ENCODE peak calls at places on chromosomes 4 and X, in five cellular contexts. C is SK-N-SH, F is K562, O is GM12878, D is HepG2. Q is an unnamed sample.

GRCh38 chr4:78480286-78480685 is 71.3 kb upstream of the ANXA3 start:
- DNase-seq in C (no peak), F (no peak), O (no peak), D (no peak), Q (no peak)

GRCh38 chr4:55181606-55182005 is 56.2 kb upstream of the KDR start:
- DNase-seq in C (no peak), F (no peak), O (no peak), D (no peak), Q (no peak)

GRCh38 chrX:17535229-17535628 is 160.2 kb downstream of the NHS start:
- DNase-seq in C (peak), F (peak), O (no peak), D (peak), Q (peak)

GRCh38 chr4:84965558-84966381 is 720 bp downstream of the WDFY3 start:
- DNase-seq in C (peak), F (peak), O (no peak), D (peak), Q (no peak)

GRCh38 chr4:70996014-70996353 is 2.5 kb downstream of the DCK start:
- DNase-seq in C (no peak), F (no peak), O (no peak), D (no peak), Q (no peak)

GRCh38 chr4:11635336-11635735 is 206.6 kb upstream of the HS3ST1 start:
- DNase-seq in C (no peak), F (no peak), O (no peak), D (no peak), Q (no peak)

GRCh38 chr4:151657896-151658295 is 102.9 kb downstream of the GATB start:
- DNase-seq in C (no peak), F (no peak), O (no peak), D (no peak), Q (no peak)

GRCh38 chr4:149108626-149109025 is 666.4 kb upstream of the NR3C2 start:
- DNase-seq in C (no peak), F (no peak), O (no peak), D (no peak), Q (no peak)

GRCh38 chr4:56468097-56468422 is 643 bp downstream of the SRP72 start:
- DNase-seq in C (peak), F (peak), O (peak), D (peak), Q (peak)

GRCh38 chrX:151999813-152000212 is 25.3 kb upstream of the GABRE start:
- DNase-seq in C (no peak), F (no peak), O (no peak), D (no peak), Q (no peak)

GRCh38 chr4:8917868-8918783 is 46.5 kb upstream of the HMX1 start:
- DNase-seq in C (peak), F (peak), O (no peak), D (peak), Q (peak)

GRCh38 chrX:47204970-47205369 is 11.3 kb downstream of the UBA1 start:
- DNase-seq in C (no peak), F (peak), O (no peak), D (no peak), Q (no peak)

GRCh38 chr4:74364649-74365491 is at the start of gene EREG:
- DNase-seq in C (peak), F (peak), O (no peak), D (no peak), Q (peak)

GRCh38 chrX:154698630-154699248 is 45.4 kb upstream of the CTAG2 start:
- DNase-seq in C (no peak), F (no peak), O (no peak), D (no peak), Q (no peak)

GRCh38 chrX:1026263-1027015 is 186.0 kb downstream of the CRLF2 start:
- DNase-seq in C (no peak), F (no peak), O (peak), D (no peak), Q (no peak)

GRCh38 chr4:16524911-16525574 is 298.8 kb upstream of the TAPT1 start:
- DNase-seq in C (no peak), F (no peak), O (no peak), D (no peak), Q (no peak)

GRCh38 chrX:39577976-39578962 is 519.5 kb downstream of the BCOR start:
- DNase-seq in C (no peak), F (no peak), O (peak), D (no peak), Q (no peak)

GRCh38 chr4:6345096-6345830 is 75.6 kb downstream of the WFS1 start:
- DNase-seq in C (no peak), F (no peak), O (no peak), D (no peak), Q (no peak)

GRCh38 chr4:47510506-47511143 is 25.6 kb downstream of the ATP10D start:
- DNase-seq in C (no peak), F (no peak), O (peak), D (no peak), Q (no peak)

GRCh38 chr4:84583871-84584373 is 995 bp downstream of the CDS1 start:
- DNase-seq in C (peak), F (no peak), O (no peak), D (no peak), Q (no peak)

GRCh38 chr4:142614621-142615323 is 231.3 kb downstream of the INPP4B start:
- DNase-seq in C (no peak), F (no peak), O (no peak), D (no peak), Q (no peak)

GRCh38 chr4:780730-781492 is 45.0 kb downstream of the CPLX1 start:
- DNase-seq in C (peak), F (no peak), O (no peak), D (no peak), Q (no peak)

GRCh38 chr4:119189638-119190037 is 22.9 kb upstream of the USP53 start:
- DNase-seq in C (no peak), F (no peak), O (no peak), D (no peak), Q (peak)

GRCh38 chrX:154308108-154308946 is 12.7 kb downstream of the TKTL1 start:
- DNase-seq in C (peak), F (peak), O (no peak), D (peak), Q (peak)

GRCh38 chr4:14752341-14753046 is 249.8 kb upstream of the CPEB2 start:
- DNase-seq in C (no peak), F (no peak), O (no peak), D (no peak), Q (no peak)
- TF ChIP-seq REST in C (no peak), F (no peak), O (no peak), D (no peak), Q (no peak)

GRCh38 chrX:130055899-130056298 is 54.4 kb downstream of the ELF4 start:
- DNase-seq in C (no peak), F (no peak), O (no peak), D (no peak), Q (no peak)
- TF ChIP-seq GABPA in C (no peak), F (no peak), O (no peak), D (no peak), Q (no peak)

DNA sequence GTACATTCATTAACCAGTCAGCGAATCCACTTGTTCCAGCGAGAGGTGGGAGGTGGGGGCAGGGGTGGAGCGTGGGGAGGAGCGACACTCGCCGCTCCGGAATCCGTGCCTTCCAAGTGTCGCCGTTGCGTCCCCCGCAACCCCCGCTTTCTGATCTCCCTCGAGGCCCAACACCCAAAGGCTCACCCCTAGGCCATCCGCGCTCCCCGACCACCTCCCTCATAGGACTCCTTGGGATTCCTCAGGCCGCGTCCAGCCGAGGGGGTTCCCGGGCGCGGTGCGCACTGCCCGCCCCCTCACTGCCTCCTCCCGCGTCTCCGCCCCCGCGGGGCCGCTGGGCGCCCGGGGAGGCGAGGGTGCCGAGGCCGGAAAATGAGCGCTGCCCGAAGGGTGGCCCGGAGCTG is 108.1 kb upstream of the STOX2 start:
- DNase-seq in C (no peak), F (no peak), O (no peak), D (no peak), Q (no peak)
- TF ChIP-seq REST in C (no peak), F (no peak), O (no peak), D (no peak), Q (no peak)

GRCh38 chr4:184174571-184175488 is 42.8 kb downstream of the ENPP6 start:
- DNase-seq in C (no peak), F (no peak), O (no peak), D (no peak), Q (no peak)
- TF ChIP-seq GABPA in C (no peak), F (no peak), O (no peak), D (no peak), Q (no peak)

DNA sequence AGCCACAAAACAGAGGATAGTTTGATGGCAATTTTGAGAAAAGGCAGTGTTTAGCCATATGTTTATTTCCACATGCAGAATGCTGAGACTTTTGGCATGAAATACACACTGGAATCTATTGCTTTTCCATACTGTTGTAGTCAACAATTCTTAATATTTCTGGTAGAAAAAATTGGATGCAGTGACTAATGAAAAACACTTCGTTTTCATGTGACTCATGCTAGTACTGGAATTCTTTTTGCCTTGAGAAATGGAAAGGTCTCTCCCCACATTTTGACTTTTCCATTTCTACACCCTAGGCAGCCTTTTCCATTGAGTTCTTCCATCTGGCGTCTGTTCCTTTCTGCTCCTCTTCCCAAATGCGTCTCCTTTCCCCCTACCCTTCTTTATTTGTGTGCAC is 425.2 kb upstream of the FTHL17 start:
- DNase-seq in C (no peak), F (no peak), O (no peak), D (no peak), Q (no peak)
- TF ChIP-seq REST in C (no peak), F (no peak), O (no peak), D (no peak), Q (no peak)

GRCh38 chr4:153651961-153652784 is 31.9 kb upstream of the TLR2 start:
- DNase-seq in C (no peak), F (no peak), O (no peak), D (no peak), Q (peak)
- TF ChIP-seq GABPA in C (no peak), F (no peak), O (no peak), D (no peak), Q (no peak)

GRCh38 chrX:75623535-75623934 is 100.7 kb upstream of the ZDHHC15 start:
- DNase-seq in C (no peak), F (no peak), O (no peak), D (peak), Q (no peak)
- TF ChIP-seq REST in C (no peak), F (no peak), O (no peak), D (no peak), Q (no peak)

GRCh38 chrX:132488092-132488749 is 617 bp downstream of the MBNL3 start:
- DNase-seq in C (no peak), F (no peak), O (no peak), D (no peak), Q (peak)
- TF ChIP-seq GABPA in C (no peak), F (no peak), O (no peak), D (no peak), Q (no peak)

GRCh38 chr4:82721819-82722423 is 76.7 kb downstream of the SCD5 start:
- DNase-seq in C (peak), F (peak), O (no peak), D (peak), Q (peak)
- TF ChIP-seq REST in C (no peak), F (no peak), O (no peak), D (no peak), Q (no peak)

Q was measured in HL-60.